ENCODE peak calls at places on chromosomes 2 and 18, in seven cellular contexts. G, P, X, H, W, I and U are unnamed samples. For H3K4me1, the result is how much of the 10 kb centered on the place peaks cover.

GRCh38 chr2:27655155-27655951 is 8.1 kb downstream of the SUPT7L start:
- DNase-seq in G (no peak), P (no peak), X (no peak), H (no peak), W (no peak), I (no peak), U (peak)

GRCh38 chr2:179711375-179711774 is 150.0 kb downstream of the ZNF385B start:
- DNase-seq in G (no peak), P (no peak), X (no peak), H (no peak), W (no peak), I (no peak), U (peak)

GRCh38 chr2:113105047-113105446 is 22.4 kb upstream of the IL1RN start:
- DNase-seq in G (no peak), P (no peak), X (no peak), H (no peak), W (no peak), I (no peak), U (no peak)

GRCh38 chr2:235627682-235628081 is 133.8 kb downstream of the AGAP1 start:
- DNase-seq in G (no peak), P (no peak), X (no peak), H (no peak), W (no peak), I (no peak), U (no peak)

GRCh38 chr2:235286624-235287368 is 207.0 kb upstream of the AGAP1 start:
- DNase-seq in G (no peak), P (no peak), X (no peak), H (no peak), W (no peak), I (no peak), U (no peak)

GRCh38 chr18:23503967-23504352 is 649 bp downstream of the RMC1 start:
- DNase-seq in G (no peak), P (no peak), X (no peak), H (no peak), W (no peak), I (no peak), U (no peak)

GRCh38 chr2:220789961-220790360 is 782.1 kb downstream of the EPHA4 start:
- DNase-seq in G (no peak), P (no peak), X (no peak), H (no peak), W (no peak), I (no peak), U (no peak)

GRCh38 chr2:54574107-54574859 is 118.2 kb downstream of the SPTBN1 start:
- DNase-seq in G (peak), P (no peak), X (no peak), H (peak), W (no peak), I (no peak), U (no peak)

GRCh38 chr2:215425021-215425782 is 10.7 kb downstream of the FN1 start:
- DNase-seq in G (no peak), P (no peak), X (no peak), H (no peak), W (no peak), I (no peak), U (no peak)

GRCh38 chr2:12005886-12006681 is 259.7 kb downstream of the LPIN1 start:
- DNase-seq in G (peak), P (no peak), X (no peak), H (no peak), W (no peak), I (no peak), U (no peak)

GRCh38 chr2:39215545-39215944 is 28.2 kb downstream of the CDKL4 start:
- DNase-seq in G (no peak), P (no peak), X (no peak), H (no peak), W (no peak), I (no peak), U (no peak)

GRCh38 chr2:11157731-11158130 is 2.5 kb downstream of the SLC66A3 start:
- DNase-seq in G (no peak), P (no peak), X (no peak), H (no peak), W (no peak), I (no peak), U (no peak)

GRCh38 chr18:73691624-73692023 is 456.0 kb downstream of the FBXO15 start:
- DNase-seq in G (no peak), P (no peak), X (no peak), H (no peak), W (no peak), I (no peak), U (no peak)

GRCh38 chr2:3216841-3217495 is 160.7 kb downstream of the EIPR1 start:
- DNase-seq in G (no peak), P (no peak), X (no peak), H (no peak), W (no peak), I (no peak), U (no peak)

GRCh38 chr2:193868833-193869232 is 1674.1 kb upstream of the TMEFF2 start:
- DNase-seq in G (no peak), P (peak), X (no peak), H (no peak), W (no peak), I (no peak), U (no peak)

GRCh38 chr2:45647986-45648520 is 3.4 kb upstream of the PRKCE start:
- DNase-seq in G (no peak), P (no peak), X (no peak), H (no peak), W (no peak), I (no peak), U (no peak)

GRCh38 chr2:98564541-98565164 is 43.7 kb downstream of the COA5 start:
- DNase-seq in G (no peak), P (no peak), X (no peak), H (no peak), W (no peak), I (no peak), U (no peak)

GRCh38 chr2:33177627-33178026 is 230.9 kb downstream of the LTBP1 start:
- DNase-seq in G (no peak), P (no peak), X (no peak), H (no peak), W (no peak), I (no peak), U (no peak)

GRCh38 chr2:54709341-54709809 is 14.1 kb upstream of the EML6 start:
- DNase-seq in G (peak), P (peak), X (no peak), H (no peak), W (no peak), I (no peak), U (no peak)

GRCh38 chr2:217830807-217831206 is 172.0 kb downstream of the TNS1 start:
- DNase-seq in G (no peak), P (peak), X (no peak), H (no peak), W (no peak), I (no peak), U (no peak)

GRCh38 chr2:192029089-192029488 is 165.6 kb downstream of the TMEFF2 start:
- DNase-seq in G (no peak), P (no peak), X (no peak), H (no peak), W (peak), I (peak), U (peak)

GRCh38 chr2:5985551-5986229 is 293.5 kb downstream of the SOX11 start:
- DNase-seq in G (no peak), P (no peak), X (no peak), H (no peak), W (no peak), I (no peak), U (no peak)

GRCh38 chr2:232354069-232354468 is 24.5 kb upstream of the ALPP start:
- DNase-seq in G (no peak), P (peak), X (no peak), H (no peak), W (no peak), I (no peak), U (no peak)

GRCh38 chr2:62550466-62550865 is 44.5 kb upstream of the TMEM17 start:
- DNase-seq in G (no peak), P (no peak), X (no peak), H (no peak), W (no peak), I (no peak), U (no peak)

GRCh38 chr18:79642626-79643025 is 37.0 kb upstream of the CTDP1 start:
- DNase-seq in G (no peak), P (no peak), X (no peak), H (no peak), W (no peak), I (no peak), U (no peak)

GRCh38 chr2:235390108-235390815 is 103.6 kb upstream of the AGAP1 start:
- DNase-seq in G (no peak), P (no peak), X (no peak), H (peak), W (no peak), I (no peak), U (no peak)

GRCh38 chr2:110114007-110114591 is 1.5 kb downstream of the MALL start:
- DNase-seq in G (peak), P (peak), X (no peak), H (peak), W (peak), I (no peak), U (no peak)

GRCh38 chr2:66435549-66435875 is 587 bp downstream of the MEIS1 start:
- DNase-seq in G (no peak), P (no peak), X (peak), H (peak), W (no peak), I (no peak), U (no peak)

GRCh38 chr2:66437055-66437454 is 2.1 kb downstream of the MEIS1 start:
- DNase-seq in G (no peak), P (no peak), X (no peak), H (no peak), W (no peak), I (no peak), U (no peak)

GRCh38 chr2:66437601-66438497 is 2.9 kb downstream of the MEIS1 start:
- DNase-seq in G (no peak), P (peak), X (peak), H (peak), W (no peak), I (no peak), U (peak)

GRCh38 chr2:66435963-66436362 is 1.0 kb downstream of the MEIS1 start:
- DNase-seq in G (no peak), P (no peak), X (no peak), H (no peak), W (no peak), I (no peak), U (no peak)

DNA sequence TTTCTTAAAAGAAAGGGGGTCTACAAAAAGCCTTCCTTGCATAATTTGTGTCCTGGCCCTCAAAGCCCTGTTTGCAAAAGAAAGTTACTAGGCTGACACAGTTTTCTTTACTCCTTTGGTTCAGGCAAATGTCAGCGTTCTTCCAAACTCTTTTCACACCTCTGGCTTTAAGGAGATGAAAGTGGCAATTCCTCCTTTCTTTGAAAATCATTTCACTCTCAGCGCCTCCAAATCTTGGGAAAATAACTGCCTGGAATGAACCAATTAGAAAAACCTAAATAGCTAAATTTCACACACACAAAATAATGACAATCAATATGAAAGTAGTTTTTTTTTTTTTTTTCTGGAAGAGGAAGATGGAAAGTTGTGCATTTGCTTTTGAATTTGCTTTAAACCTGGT is 1.6 kb downstream of the MEIS1 start:
- DNase-seq in G (no peak), P (no peak), X (no peak), H (no peak), W (no peak), I (no peak), U (no peak)
- H3K4me3 ChIP-seq in G (peak), P (peak), X (peak), H (peak), W (no peak), I (no peak), U (peak)

GRCh38 chr2:177244244-177244771 is 20.2 kb downstream of the NFE2L2 start:
- DNase-seq in G (no peak), P (no peak), X (no peak), H (no peak), W (no peak), I (no peak), U (no peak)

GRCh38 chr2:177243476-177243875 is 21.1 kb downstream of the NFE2L2 start:
- DNase-seq in G (no peak), P (no peak), X (no peak), H (no peak), W (no peak), I (no peak), U (no peak)

GRCh38 chr2:177241771-177242135 is 22.8 kb downstream of the NFE2L2 start:
- DNase-seq in G (no peak), P (no peak), X (no peak), H (no peak), W (no peak), I (no peak), U (no peak)

GRCh38 chr2:177243073-177243472 is 21.5 kb downstream of the NFE2L2 start:
- DNase-seq in G (no peak), P (no peak), X (no peak), H (no peak), W (no peak), I (no peak), U (no peak)

GRCh38 chr2:177242136-177242987 is 22.2 kb downstream of the NFE2L2 start:
- DNase-seq in G (no peak), P (no peak), X (no peak), H (no peak), W (peak), I (no peak), U (peak)
- H3K4me1 ChIP-seq in G (half or more), P (half or more), X (under half), H (under half), W (half or more), I (under half), U (half or more)

DNA sequence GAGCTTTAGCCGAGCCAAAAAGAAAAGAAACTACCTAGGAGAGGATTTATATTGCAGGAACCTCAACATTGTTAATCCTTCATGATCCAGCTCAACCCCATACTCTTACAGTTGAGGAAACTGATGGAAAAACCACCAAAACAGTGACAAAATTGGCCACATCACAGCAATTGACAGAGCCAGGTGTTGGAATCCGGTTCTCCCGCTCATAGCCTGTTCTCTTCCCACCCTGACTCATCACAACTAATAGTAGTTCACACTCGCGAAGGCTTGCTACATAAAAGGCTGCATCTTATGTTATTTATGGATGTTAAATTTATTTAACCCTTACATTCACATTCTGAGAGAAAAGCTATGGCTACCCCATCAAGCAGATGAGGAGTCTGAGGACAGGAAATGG is 33.7 kb downstream of the SLC9A4 start:
- DNase-seq in G (no peak), P (no peak), X (no peak), H (no peak), W (no peak), I (no peak), U (no peak)
- H3K4me3 ChIP-seq in G (no peak), P (no peak), X (no peak), H (no peak), W (no peak), I (no peak), U (no peak)

DNA sequence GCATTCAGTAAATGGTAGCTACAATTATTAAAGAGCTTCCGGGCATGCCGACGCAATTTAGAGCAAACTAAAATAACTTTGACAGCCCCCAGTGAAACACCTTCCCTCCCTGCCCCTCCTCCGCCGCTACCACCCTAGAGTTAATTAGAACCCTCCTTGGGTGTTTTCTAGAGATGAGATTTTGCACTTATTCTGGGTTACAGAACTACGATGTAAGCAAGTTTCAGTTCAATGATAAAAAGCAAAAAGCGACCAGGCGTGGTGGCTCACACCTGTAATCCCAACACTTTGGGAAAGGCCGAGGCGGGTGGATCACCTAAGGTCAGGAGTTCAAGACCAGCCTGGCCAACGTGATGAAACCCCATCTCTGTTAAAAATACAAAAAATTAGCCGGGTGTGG is 32.6 kb downstream of the SMAD7 start:
- DNase-seq in G (no peak), P (no peak), X (no peak), H (no peak), W (no peak), I (no peak), U (no peak)
- H3K4me1 ChIP-seq in G (under half), P (under half), X (under half), H (under half), W (under half), I (under half), U (under half)

DNA sequence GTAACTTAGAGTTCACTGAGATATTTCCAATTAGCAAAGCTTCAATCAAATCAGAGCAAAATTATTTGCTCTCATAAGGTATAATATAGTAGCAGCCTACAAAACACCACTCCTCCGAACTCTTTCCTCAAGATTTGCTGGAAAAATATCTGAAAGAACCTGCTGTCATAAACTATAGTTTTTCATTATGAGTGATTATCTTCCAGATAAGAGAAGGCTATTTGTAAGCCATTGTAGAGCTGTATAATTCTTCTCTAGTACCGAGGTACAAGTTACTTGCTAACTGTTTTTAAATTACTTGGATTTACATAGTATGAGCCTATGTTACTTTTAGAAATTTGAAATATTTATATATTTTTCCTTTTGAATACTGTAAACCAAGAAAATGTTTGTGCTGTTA is 2.1 kb downstream of the NDC80 start:
- DNase-seq in G (no peak), P (no peak), X (no peak), H (no peak), W (no peak), I (no peak), U (no peak)
- H3K4me3 ChIP-seq in G (no peak), P (no peak), X (peak), H (no peak), W (no peak), I (peak), U (peak)

GRCh38 chr2:205964111-205964761 is 121.7 kb downstream of the INO80D start:
- DNase-seq in G (no peak), P (no peak), X (no peak), H (no peak), W (no peak), I (no peak), U (no peak)

GRCh38 chr2:205970348-205970747 is 115.6 kb downstream of the INO80D start:
- DNase-seq in G (no peak), P (no peak), X (no peak), H (no peak), W (no peak), I (no peak), U (no peak)

GRCh38 chr2:205965707-205966106 is 120.3 kb downstream of the INO80D start:
- DNase-seq in G (no peak), P (no peak), X (no peak), H (no peak), W (no peak), I (no peak), U (no peak)

GRCh38 chr2:205969584-205969983 is 116.4 kb downstream of the INO80D start:
- DNase-seq in G (no peak), P (no peak), X (no peak), H (no peak), W (no peak), I (no peak), U (no peak)

GRCh38 chr2:205967391-205968075 is 118.4 kb downstream of the INO80D start:
- DNase-seq in G (no peak), P (no peak), X (no peak), H (no peak), W (no peak), I (no peak), U (no peak)
- H3K4me1 ChIP-seq in G (under half), P (under half), X (under half), H (under half), W (under half), I (under half), U (under half)

DNA sequence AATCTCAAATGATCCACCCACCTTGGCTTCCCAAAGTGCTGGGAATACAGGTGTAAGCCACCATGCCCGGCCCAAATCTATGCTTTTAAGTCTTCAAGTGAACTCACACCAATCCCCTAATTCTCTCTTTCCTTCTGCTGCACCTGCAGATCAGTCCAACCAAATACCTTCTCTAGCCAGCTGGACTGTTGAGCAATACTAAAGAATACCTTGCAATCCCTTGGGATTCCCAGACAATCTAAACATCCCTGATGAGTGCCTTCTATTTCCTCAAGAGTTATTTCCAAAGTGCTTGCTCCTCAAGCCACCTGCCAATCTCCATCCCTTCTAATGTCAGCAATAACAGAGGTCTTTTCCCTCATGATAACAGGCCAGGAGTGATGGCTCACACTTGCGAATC is 48.6 kb downstream of the SF3B1 start:
- DNase-seq in G (no peak), P (no peak), X (no peak), H (no peak), W (no peak), I (no peak), U (no peak)
- H3K4me3 ChIP-seq in G (no peak), P (no peak), X (no peak), H (no peak), W (no peak), I (no peak), U (no peak)

GRCh38 chr2:9235388-9236344 is 29.1 kb downstream of the ASAP2 start:
- DNase-seq in G (no peak), P (no peak), X (no peak), H (no peak), W (no peak), I (no peak), U (no peak)
- H3K4me1 ChIP-seq in G (under half), P (half or more), X (under half), H (under half), W (half or more), I (under half), U (under half)

GRCh38 chr18:76505611-76506010 is 10.6 kb upstream of the ZNF516 start:
- DNase-seq in G (no peak), P (no peak), X (no peak), H (no peak), W (no peak), I (no peak), U (peak)

GRCh38 chr18:76502551-76502950 is 7.5 kb upstream of the ZNF516 start:
- DNase-seq in G (no peak), P (no peak), X (no peak), H (no peak), W (no peak), I (no peak), U (no peak)

GRCh38 chr18:76504749-76505148 is 9.7 kb upstream of the ZNF516 start:
- DNase-seq in G (no peak), P (no peak), X (no peak), H (no peak), W (no peak), I (no peak), U (peak)

GRCh38 chr18:76503595-76503994 is 8.6 kb upstream of the ZNF516 start:
- DNase-seq in G (no peak), P (peak), X (peak), H (no peak), W (no peak), I (no peak), U (no peak)

DNA sequence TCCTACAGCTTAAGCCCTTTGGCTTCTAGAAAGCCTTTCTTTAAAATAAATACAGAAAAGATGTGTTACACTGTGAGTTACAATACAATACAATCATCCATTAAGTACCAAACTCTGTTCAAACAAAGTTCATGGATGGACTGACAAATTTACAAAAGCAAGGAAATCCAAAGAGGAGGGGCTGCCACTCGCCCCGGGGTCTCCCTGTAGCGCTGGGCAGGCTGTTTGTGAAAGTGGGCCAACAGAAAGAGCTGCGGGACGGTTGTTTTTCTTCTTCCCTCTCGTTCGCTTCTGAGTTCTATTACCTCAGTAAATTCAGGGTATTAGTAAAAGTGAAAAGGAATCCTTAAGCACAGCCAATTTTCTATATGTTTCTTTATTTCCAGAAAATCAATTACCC is 9.0 kb upstream of the ZNF516 start:
- DNase-seq in G (no peak), P (no peak), X (no peak), H (no peak), W (no peak), I (no peak), U (peak)
- H3K4me3 ChIP-seq in G (no peak), P (no peak), X (no peak), H (no peak), W (no peak), I (no peak), U (no peak)